ENCODE peak calls at places on chromosomes 2 and 18, in seven cellular contexts. L is GM23338; C is caudate nucleus; S is HTR-8/SVneo; N is effector memory CD8-positive, alpha-beta T cell; Q is activated CD8-positive, alpha-beta memory T cell treated with anti-CD3 and anti-CD28 coated beads, Interleukin-2, amount 50 U/mL, for 4 hours; G is NCI-H1105. A is an unnamed sample.

GRCh38 chr2:217964658-217965161 is 38.1 kb downstream of the TNS1 start:
- DNase-seq in L (peak; percentile 35), C (no peak), S (no peak), N (no peak), Q (no peak), G (no peak), A (peak; percentile 13)

GRCh38 chr2:59761966-59762365 is 791.5 kb downstream of the BCL11A start:
- DNase-seq in L (no peak), C (no peak), S (no peak), N (no peak), Q (no peak), G (no peak), A (no peak)

GRCh38 chr2:176774768-176775453 is 437.7 kb upstream of the HNRNPA3 start:
- DNase-seq in L (no peak), C (no peak), S (no peak), N (no peak), Q (no peak), G (no peak), A (no peak)

GRCh38 chr2:66084948-66085590 is 349.9 kb upstream of the MEIS1 start:
- DNase-seq in L (no peak), C (no peak), S (no peak), N (no peak), Q (no peak), G (no peak), A (no peak)

GRCh38 chr18:6885992-6886823 is 156.7 kb downstream of the ARHGAP28 start:
- DNase-seq in L (peak; percentile 77), C (no peak), S (peak; percentile 56), N (no peak), Q (no peak), G (peak; percentile 26), A (no peak)

GRCh38 chr2:187748958-187749357 is 194.7 kb upstream of the TFPI start:
- DNase-seq in L (no peak), C (no peak), S (no peak), N (no peak), Q (no peak), G (no peak), A (no peak)

GRCh38 chr2:95014126-95014708 is 11.3 kb upstream of the MAL start:
- DNase-seq in L (no peak), C (no peak), S (no peak), N (no peak), Q (no peak), G (no peak), A (no peak)

GRCh38 chr2:96404446-96405373 is 69.1 kb downstream of the NCAPH start:
- DNase-seq in L (peak; percentile 33), C (no peak), S (no peak), N (no peak), Q (no peak), G (peak; percentile 74), A (no peak)

GRCh38 chr2:203469554-203469953 is 65.5 kb downstream of the RAPH1 start:
- DNase-seq in L (no peak), C (no peak), S (no peak), N (no peak), Q (no peak), G (no peak), A (no peak)

GRCh38 chr2:105804266-105804665 is 59.6 kb downstream of the NCK2 start:
- DNase-seq in L (no peak), C (no peak), S (no peak), N (no peak), Q (no peak), G (peak; percentile 88), A (no peak)

A was measured in activated naive CD8-positive, alpha-beta T cell treated with anti-CD3 and anti-CD28 coated beads, Interleukin-2, amount 10 ng/mL, durations not matched to agents 7 days and 5 days.